ENCODE peak calls at places on chromosomes 3 and 15, in six cellular contexts. W, X, E, Q, R and O are unnamed samples.
A peak's percentile ranks its signal among the peaks of the same experiment; 100 is the strongest.

GRCh38 chr3:168952551-168952950 is 711.0 kb downstream of the MECOM start:
- DNase-seq in W (no peak), X (peak; percentile 16), E (no peak), Q (no peak), R (peak; percentile 7), O (peak; percentile 34)

GRCh38 chr15:79640206-79640605 is 208.1 kb downstream of the MINAR1 start:
- DNase-seq in W (no peak), X (peak; percentile 70), E (no peak), Q (no peak), R (no peak), O (no peak)

GRCh38 chr15:66476535-66476934 is 21.0 kb downstream of the SNAPC5 start:
- DNase-seq in W (no peak), X (no peak), E (no peak), Q (no peak), R (no peak), O (no peak)

GRCh38 chr15:90006217-90007088 is 5.3 kb downstream of the ZNF710 start:
- DNase-seq in W (no peak), X (no peak), E (no peak), Q (no peak), R (no peak), O (no peak)

GRCh38 chr15:48191574-48192225 is at the start of gene CTXN2:
- DNase-seq in W (no peak), X (peak; percentile 63), E (no peak), Q (no peak), R (peak; percentile 21), O (peak; percentile 7)

GRCh38 chr3:137116619-137117018 is 158.8 kb downstream of the IL20RB start:
- DNase-seq in W (no peak), X (no peak), E (no peak), Q (no peak), R (no peak), O (no peak)

GRCh38 chr15:90054618-90055097 is 47.6 kb downstream of the IDH2 start:
- DNase-seq in W (no peak), X (no peak), E (no peak), Q (no peak), R (peak; percentile 76), O (no peak)

GRCh38 chr3:50245251-50245745 is 9.3 kb downstream of the GNAI2 start:
- DNase-seq in W (no peak), X (no peak), E (peak; percentile 51), Q (no peak), R (no peak), O (no peak)

GRCh38 chr3:26236511-26236910 is 386.1 kb upstream of the LRRC3B start:
- DNase-seq in W (no peak), X (no peak), E (no peak), Q (no peak), R (no peak), O (no peak)

GRCh38 chr3:3227670-3228069 is 48.2 kb upstream of the CRBN start:
- DNase-seq in W (no peak), X (no peak), E (no peak), Q (no peak), R (no peak), O (no peak)

GRCh38 chr3:139299261-139300132 is 44.3 kb upstream of the MRPS22 start:
- DNase-seq in W (no peak), X (peak; percentile 85), E (no peak), Q (no peak), R (no peak), O (peak; percentile 92)

DNA sequence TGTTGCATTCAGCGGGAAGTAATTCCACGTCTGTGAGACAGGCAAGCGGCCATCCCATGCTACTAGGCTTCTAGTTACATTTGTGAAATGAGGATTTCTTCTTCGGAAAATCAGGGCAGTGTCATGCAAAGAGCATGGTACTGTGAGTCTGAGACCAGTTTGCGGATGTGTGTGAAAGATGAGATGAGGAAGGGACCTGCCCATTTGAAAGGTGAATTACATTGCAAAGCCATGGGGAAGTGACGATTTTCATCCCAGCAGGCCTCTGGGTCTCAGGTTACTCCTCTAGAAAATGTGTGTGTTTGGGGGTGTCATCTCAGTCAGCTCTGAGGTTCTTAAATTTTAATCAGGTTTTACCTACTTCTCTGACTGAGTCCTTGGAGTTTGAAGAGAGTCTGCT is 16.1 kb downstream of the TLE3 start:
- DNase-seq in W (no peak), X (no peak), E (no peak), Q (no peak), R (no peak), O (no peak)
- H3K4me1 ChIP-seq in W (peaks cover 16% of the 10 kb centered on the region), X (peaks cover 26% of the 10 kb centered on the region), E (peaks cover 26% of the 10 kb centered on the region), Q (no peaks in the 10 kb centered on the region), R (peaks cover 3% of the 10 kb centered on the region), O (peaks cover 10% of the 10 kb centered on the region)

GRCh38 chr3:112143251-112143650 is 10.2 kb upstream of the GCSAM start:
- DNase-seq in W (no peak), X (no peak), E (no peak), Q (no peak), R (no peak), O (no peak)

GRCh38 chr3:112143689-112144088 is 10.6 kb upstream of the GCSAM start:
- DNase-seq in W (no peak), X (no peak), E (no peak), Q (no peak), R (no peak), O (no peak)

GRCh38 chr3:112149136-112149535 is 16.1 kb upstream of the GCSAM start:
- DNase-seq in W (no peak), X (no peak), E (no peak), Q (no peak), R (no peak), O (no peak)
- H3K4me3 ChIP-seq in W (no peak overlapping the region), X (no peak overlapping the region), E (no peak overlapping the region), Q (no peak overlapping the region), R (no peak overlapping the region), O (no peak overlapping the region)

GRCh38 chr3:128485283-128486156 is 7.5 kb downstream of the GATA2 start:
- DNase-seq in W (no peak), X (no peak), E (peak; percentile 66), Q (no peak), R (no peak), O (no peak)
- H3K27me3 ChIP-seq in W (peaks cover 70% of the 10 kb centered on the region), X (peaks cover 34% of the 10 kb centered on the region), E (peaks cover 79% of the 10 kb centered on the region), Q (peaks cover 100% of the 10 kb centered on the region), R (peaks cover 93% of the 10 kb centered on the region), O (peaks cover 29% of the 10 kb centered on the region)

GRCh38 chr3:98778852-98779379 is 15.8 kb downstream of the ST3GAL6 start:
- DNase-seq in W (no peak), X (no peak), E (no peak), Q (no peak), R (no peak), O (peak; percentile 11)

GRCh38 chr3:98780343-98780742 is 17.2 kb downstream of the ST3GAL6 start:
- DNase-seq in W (no peak), X (peak; percentile 16), E (no peak), Q (no peak), R (no peak), O (no peak)

GRCh38 chr3:98778383-98778782 is 15.2 kb downstream of the ST3GAL6 start:
- DNase-seq in W (no peak), X (no peak), E (no peak), Q (no peak), R (no peak), O (no peak)

GRCh38 chr3:98777801-98778220 is 14.7 kb downstream of the ST3GAL6 start:
- DNase-seq in W (no peak), X (no peak), E (no peak), Q (no peak), R (no peak), O (no peak)

GRCh38 chr3:98779936-98780335 is 16.8 kb downstream of the ST3GAL6 start:
- DNase-seq in W (no peak), X (no peak), E (no peak), Q (no peak), R (no peak), O (no peak)
- H3K4me1 ChIP-seq in W (no peaks in the 10 kb centered on the region), X (no peaks in the 10 kb centered on the region), E (peaks cover 14% of the 10 kb centered on the region), Q (no peaks in the 10 kb centered on the region), R (peaks cover 7% of the 10 kb centered on the region), O (no peaks in the 10 kb centered on the region)